ENCODE peak calls at places on chromosomes 4 and X, in four cellular contexts. One of them, this sample, is unnamed. For H3K9me3 and H3K27me3, the result is how much of the 10 kb centered on the place peaks cover.

GRCh38 chrX:47380268-47380667 is 9.9 kb downstream of the ZNF157 start:
- DNase-seq in CD4-positive, CD25-positive, alpha-beta regulatory T cell: peak
- DNase-seq in K562: no peak
- DNase-seq in right atrium auricular region: no peak
- DNase-seq in this sample: no peak

GRCh38 chr4:170758988-170759387 is 669.2 kb upstream of the AADAT start:
- DNase-seq in CD4-positive, CD25-positive, alpha-beta regulatory T cell: no peak
- DNase-seq in K562: no peak
- DNase-seq in right atrium auricular region: no peak
- DNase-seq in this sample: no peak

GRCh38 chrX:40504801-40505605 is 75.8 kb upstream of the ATP6AP2 start:
- DNase-seq in CD4-positive, CD25-positive, alpha-beta regulatory T cell: no peak
- DNase-seq in K562: no peak
- DNase-seq in right atrium auricular region: no peak
- DNase-seq in this sample: no peak

GRCh38 chr4:88352062-88352461 is 26.6 kb upstream of the HERC6 start:
- DNase-seq in CD4-positive, CD25-positive, alpha-beta regulatory T cell: no peak
- DNase-seq in K562: no peak
- DNase-seq in right atrium auricular region: no peak
- DNase-seq in this sample: no peak

GRCh38 chr4:101911616-101912015 is 121.1 kb downstream of the BANK1 start:
- DNase-seq in CD4-positive, CD25-positive, alpha-beta regulatory T cell: no peak
- DNase-seq in K562: no peak
- DNase-seq in right atrium auricular region: no peak
- DNase-seq in this sample: no peak

GRCh38 chrX:120014354-120015129 is 62.9 kb downstream of the RHOXF2B start:
- DNase-seq in CD4-positive, CD25-positive, alpha-beta regulatory T cell: no peak
- DNase-seq in K562: no peak
- DNase-seq in right atrium auricular region: no peak
- DNase-seq in this sample: no peak

GRCh38 chr4:94610140-94610539 is 147.6 kb upstream of the BMPR1B start:
- DNase-seq in CD4-positive, CD25-positive, alpha-beta regulatory T cell: no peak
- DNase-seq in K562: no peak
- DNase-seq in right atrium auricular region: no peak
- DNase-seq in this sample: no peak

GRCh38 chrX:136423724-136424123 is 64.0 kb upstream of the BRS3 start:
- DNase-seq in CD4-positive, CD25-positive, alpha-beta regulatory T cell: no peak
- DNase-seq in K562: no peak
- DNase-seq in right atrium auricular region: no peak
- DNase-seq in this sample: no peak

DNA sequence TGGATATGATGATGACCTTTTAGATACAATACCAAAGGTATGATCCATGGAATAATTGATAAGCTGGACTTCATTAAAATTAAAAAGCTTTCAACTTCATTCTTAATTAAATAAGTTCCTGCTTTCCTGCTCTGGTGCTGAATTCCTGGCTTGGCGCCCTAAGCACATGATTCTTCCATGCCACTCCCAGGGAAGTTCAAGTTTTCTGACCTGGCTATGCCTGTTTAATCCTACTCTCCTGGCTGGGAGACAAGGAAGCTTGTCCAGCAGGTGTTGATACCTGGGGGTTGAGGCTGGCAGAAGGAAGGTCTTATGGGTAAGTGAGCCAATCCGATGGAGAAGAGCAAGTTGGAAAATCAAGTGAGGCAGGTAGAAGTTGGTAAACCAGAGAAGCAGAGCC is 24.3 kb downstream of the XKRX start:
- DNase-seq in CD4-positive, CD25-positive, alpha-beta regulatory T cell: no peak
- DNase-seq in K562: no peak
- DNase-seq in right atrium auricular region: no peak
- DNase-seq in this sample: no peak
- H3K9me3 ChIP-seq in CD4-positive, CD25-positive, alpha-beta regulatory T cell: under half
- H3K9me3 ChIP-seq in K562: under half
- H3K9me3 ChIP-seq in right atrium auricular region: under half
- H3K9me3 ChIP-seq in this sample: under half

DNA sequence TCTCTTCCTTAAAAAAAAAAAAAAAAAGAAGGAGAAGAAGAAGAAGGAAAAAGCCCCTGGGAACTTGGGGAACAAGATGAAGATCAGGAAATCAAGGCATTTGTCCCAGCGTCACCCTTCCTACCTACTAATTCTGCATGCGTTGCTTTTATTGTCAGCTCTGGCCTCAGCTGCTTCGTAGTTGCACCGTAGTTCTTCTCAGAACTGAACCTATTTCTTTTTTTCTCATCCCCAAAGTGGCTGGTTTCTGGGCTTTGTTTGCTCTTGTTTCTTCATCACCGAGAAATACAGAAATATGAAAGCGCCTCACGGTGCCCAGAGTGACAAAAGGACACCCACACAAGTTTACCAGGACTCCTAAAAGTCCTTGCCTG is 891 bp downstream of the PRKG2 start:
- DNase-seq in CD4-positive, CD25-positive, alpha-beta regulatory T cell: no peak
- DNase-seq in K562: no peak
- DNase-seq in right atrium auricular region: no peak
- DNase-seq in this sample: no peak
- H3K27me3 ChIP-seq in CD4-positive, CD25-positive, alpha-beta regulatory T cell: under half
- H3K27me3 ChIP-seq in K562: under half
- H3K27me3 ChIP-seq in right atrium auricular region: under half
- H3K27me3 ChIP-seq in this sample: under half

DNA sequence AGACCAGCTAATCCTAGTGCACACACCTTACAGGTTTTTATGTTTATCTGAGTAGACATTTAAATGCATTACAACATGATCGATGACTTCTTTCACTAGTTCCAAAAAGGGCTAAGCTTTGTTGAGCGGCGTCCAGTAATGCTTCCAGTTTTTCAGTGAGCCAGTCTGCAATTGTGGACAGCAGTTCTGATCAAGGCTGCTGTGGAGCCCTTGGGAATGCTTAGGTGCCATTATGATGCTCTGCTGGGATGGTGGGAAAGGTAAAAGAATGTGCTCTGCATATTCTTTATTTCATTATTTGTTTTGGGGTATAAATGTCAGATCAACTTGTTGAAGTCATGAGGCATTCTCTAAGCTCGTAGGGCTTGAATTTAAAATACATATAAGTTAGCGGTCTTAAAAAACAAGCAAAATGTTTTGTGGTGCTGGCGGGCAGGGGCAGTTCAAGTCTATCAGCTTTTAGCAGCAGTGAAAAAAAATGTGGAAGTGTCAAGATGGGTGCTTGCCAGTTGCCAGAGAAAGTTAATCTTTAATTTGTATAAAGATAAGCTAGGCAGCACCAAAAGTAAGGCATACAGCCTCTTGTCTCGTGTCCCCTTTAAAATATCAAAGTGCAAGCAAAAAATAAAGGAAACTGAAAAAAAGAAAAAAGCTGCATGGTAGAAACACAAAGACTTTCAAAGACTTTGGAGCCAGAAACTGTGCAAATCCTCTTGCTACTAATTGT is 5.8 kb downstream of the MID1IP1 start:
- DNase-seq in CD4-positive, CD25-positive, alpha-beta regulatory T cell: no peak
- DNase-seq in K562: peak
- DNase-seq in right atrium auricular region: no peak
- DNase-seq in this sample: no peak
- H3K27ac ChIP-seq in CD4-positive, CD25-positive, alpha-beta regulatory T cell: peak
- H3K27ac ChIP-seq in K562: peak
- H3K27ac ChIP-seq in right atrium auricular region: peak
- H3K27ac ChIP-seq in this sample: peak

DNA sequence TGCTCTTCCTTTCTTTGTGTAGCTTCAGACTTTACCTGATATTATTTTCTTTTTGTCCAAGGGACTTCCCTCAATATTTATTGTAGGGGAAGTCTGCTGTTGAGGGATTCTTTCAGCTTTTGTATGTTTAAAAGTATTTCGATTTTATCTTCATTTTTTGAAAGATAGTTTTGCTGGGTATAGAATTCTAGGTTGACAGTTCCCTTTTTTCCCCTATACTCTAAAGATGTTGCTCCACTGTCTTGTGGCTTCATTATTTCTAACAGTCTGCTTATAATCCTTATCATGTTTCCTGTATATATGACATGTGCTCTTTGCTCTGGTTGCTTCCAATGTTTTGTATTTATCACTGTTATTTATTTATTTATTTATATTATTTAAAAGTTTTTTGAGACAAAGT is 57.3 kb downstream of the CYTL1 start:
- DNase-seq in CD4-positive, CD25-positive, alpha-beta regulatory T cell: no peak
- DNase-seq in K562: no peak
- DNase-seq in right atrium auricular region: no peak
- DNase-seq in this sample: no peak
- H3K9me3 ChIP-seq in CD4-positive, CD25-positive, alpha-beta regulatory T cell: under half
- H3K9me3 ChIP-seq in K562: under half
- H3K9me3 ChIP-seq in right atrium auricular region: under half
- H3K9me3 ChIP-seq in this sample: under half

GRCh38 chrX:133970021-133970550 is 15.3 kb downstream of the GPC3 start:
- DNase-seq in CD4-positive, CD25-positive, alpha-beta regulatory T cell: no peak
- DNase-seq in K562: no peak
- DNase-seq in right atrium auricular region: no peak
- DNase-seq in this sample: no peak
- H3K27me3 ChIP-seq in CD4-positive, CD25-positive, alpha-beta regulatory T cell: under half
- H3K27me3 ChIP-seq in K562: under half
- H3K27me3 ChIP-seq in right atrium auricular region: under half
- H3K27me3 ChIP-seq in this sample: under half

GRCh38 chrX:56765816-56766553 is 36.9 kb downstream of the NBDY start:
- DNase-seq in CD4-positive, CD25-positive, alpha-beta regulatory T cell: no peak
- DNase-seq in K562: no peak
- DNase-seq in right atrium auricular region: peak
- DNase-seq in this sample: no peak

GRCh38 chrX:56764975-56765791 is 36.1 kb downstream of the NBDY start:
- DNase-seq in CD4-positive, CD25-positive, alpha-beta regulatory T cell: peak
- DNase-seq in K562: no peak
- DNase-seq in right atrium auricular region: peak
- DNase-seq in this sample: no peak

GRCh38 chrX:56763556-56764152 is 34.6 kb downstream of the NBDY start:
- DNase-seq in CD4-positive, CD25-positive, alpha-beta regulatory T cell: peak
- DNase-seq in K562: peak
- DNase-seq in right atrium auricular region: peak
- DNase-seq in this sample: no peak

GRCh38 chrX:56762707-56763555 is 33.9 kb downstream of the NBDY start:
- DNase-seq in CD4-positive, CD25-positive, alpha-beta regulatory T cell: no peak
- DNase-seq in K562: no peak
- DNase-seq in right atrium auricular region: no peak
- DNase-seq in this sample: no peak

GRCh38 chrX:56764153-56764974 is 35.3 kb downstream of the NBDY start:
- DNase-seq in CD4-positive, CD25-positive, alpha-beta regulatory T cell: peak
- DNase-seq in K562: peak
- DNase-seq in right atrium auricular region: peak
- DNase-seq in this sample: peak
- H3K27ac ChIP-seq in CD4-positive, CD25-positive, alpha-beta regulatory T cell: peak
- H3K27ac ChIP-seq in K562: no peak
- H3K27ac ChIP-seq in right atrium auricular region: peak
- H3K27ac ChIP-seq in this sample: peak

This sample was measured in pancreas.